ENCODE peak calls at places on chromosomes 3 and 15, in five cellular contexts. J, B, Q, Z and K are unnamed samples.

GRCh38 chr3:122092460-122093165 is 37.5 kb downstream of the CD86 start:
- DNase-seq in J (peak; percentile 41), B (no peak), Q (peak; percentile 61), Z (no peak), K (peak; percentile 27)

GRCh38 chr3:133377396-133377795 is 22.5 kb upstream of the BFSP2 start:
- DNase-seq in J (no peak), B (no peak), Q (peak; percentile 63), Z (no peak), K (peak; percentile 43)

GRCh38 chr3:43765417-43766030 is 74.8 kb downstream of the ABHD5 start:
- DNase-seq in J (no peak), B (no peak), Q (no peak), Z (no peak), K (peak; percentile 21)

GRCh38 chr3:100900671-100901070 is 92.5 kb downstream of the ABI3BP start:
- DNase-seq in J (no peak), B (no peak), Q (no peak), Z (no peak), K (no peak)

GRCh38 chr15:36527512-36528162 is 51.8 kb upstream of the CDIN1 start:
- DNase-seq in J (no peak), B (no peak), Q (no peak), Z (no peak), K (no peak)

GRCh38 chr15:30922469-30923311 is 19.0 kb downstream of the FAN1 start:
- DNase-seq in J (peak; percentile 83), B (peak; percentile 79), Q (peak; percentile 85), Z (peak; percentile 71), K (peak; percentile 2)

GRCh38 chr15:67146875-67147381 is 81.5 kb downstream of the SMAD3 start:
- DNase-seq in J (no peak), B (no peak), Q (peak; percentile 41), Z (no peak), K (peak; percentile 99)

GRCh38 chr15:70494861-70495571 is 268.3 kb downstream of the UACA start:
- DNase-seq in J (no peak), B (no peak), Q (peak; percentile 96), Z (no peak), K (peak; percentile 96)

GRCh38 chr3:139111392-139112229 is 66.9 kb upstream of the PRR23C start:
- DNase-seq in J (peak; percentile 73), B (peak; percentile 51), Q (peak; percentile 73), Z (peak; percentile 10), K (peak; percentile 54)

GRCh38 chr3:170753421-170754344 is 116.3 kb downstream of the RPL22L1 start:
- DNase-seq in J (no peak), B (no peak), Q (no peak), Z (no peak), K (peak; percentile 40)

GRCh38 chr15:22227411-22227810 is 147.1 kb downstream of the OR4M2 start:
- DNase-seq in J (no peak), B (no peak), Q (no peak), Z (no peak), K (no peak)

GRCh38 chr3:128383316-128384235 is 83.1 kb downstream of the DNAJB8 start:
- DNase-seq in J (no peak), B (no peak), Q (peak; percentile 54), Z (no peak), K (peak; percentile 65)

GRCh38 chr15:77720617-77721016 is 87.9 kb upstream of the LINGO1 start:
- DNase-seq in J (no peak), B (no peak), Q (no peak), Z (no peak), K (no peak)

GRCh38 chr15:65902373-65902772 is 33.1 kb downstream of the RAB11A start:
- DNase-seq in J (peak; percentile 81), B (no peak), Q (peak; percentile 95), Z (peak; percentile 13), K (peak; percentile 12)

GRCh38 chr3:69085543-69086132 is 901 bp downstream of the ARL6IP5 start:
- DNase-seq in J (no peak), B (no peak), Q (no peak), Z (no peak), K (peak; percentile 54)

GRCh38 chr15:67825880-67826716 is 789 bp downstream of the SKOR1 start:
- DNase-seq in J (peak; percentile 55), B (no peak), Q (no peak), Z (no peak), K (no peak)

GRCh38 chr3:23075478-23075877 is 127.6 kb upstream of the UBE2E2 start:
- DNase-seq in J (no peak), B (no peak), Q (no peak), Z (no peak), K (no peak)

GRCh38 chr3:196524527-196524926 is 9.4 kb upstream of the SMCO1 start:
- DNase-seq in J (no peak), B (no peak), Q (no peak), Z (no peak), K (no peak)

GRCh38 chr3:37608061-37608702 is 253.5 kb upstream of the CTDSPL start:
- DNase-seq in J (no peak), B (no peak), Q (no peak), Z (no peak), K (peak; percentile 6)

GRCh38 chr15:88866295-88866881 is 29.0 kb downstream of the HAPLN3 start:
- DNase-seq in J (no peak), B (no peak), Q (no peak), Z (no peak), K (no peak)

GRCh38 chr3:65597225-65597951 is 441.3 kb downstream of the MAGI1 start:
- DNase-seq in J (peak; percentile 93), B (peak; percentile 96), Q (no peak), Z (peak; percentile 88), K (no peak)

GRCh38 chr3:53046171-53047170 is 598 bp upstream of the SFMBT1 start:
- DNase-seq in J (peak; percentile 87), B (peak; percentile 52), Q (peak; percentile 43), Z (peak; percentile 66), K (peak; percentile 46)

GRCh38 chr3:51332156-51332555 is 52.9 kb upstream of the MANF start:
- DNase-seq in J (no peak), B (no peak), Q (no peak), Z (no peak), K (no peak)

GRCh38 chr15:65069179-65069578 is 1.4 kb upstream of the RASL12 start:
- DNase-seq in J (no peak), B (no peak), Q (no peak), Z (no peak), K (peak; percentile 99)

GRCh38 chr3:30241721-30242120 is 364.7 kb upstream of the TGFBR2 start:
- DNase-seq in J (no peak), B (no peak), Q (no peak), Z (no peak), K (peak; percentile 61)

GRCh38 chr3:143352031-143352623 is 232.6 kb downstream of the CHST2 start:
- DNase-seq in J (no peak), B (no peak), Q (no peak), Z (no peak), K (no peak)

GRCh38 chr3:46090161-46090591 is 62.9 kb upstream of the XCR1 start:
- DNase-seq in J (no peak), B (no peak), Q (peak; percentile 49), Z (no peak), K (peak; percentile 45)

GRCh38 chr3:39267631-39268553 is 11.9 kb downstream of the CX3CR1 start:
- DNase-seq in J (peak; percentile 14), B (no peak), Q (no peak), Z (no peak), K (no peak)

GRCh38 chr15:97978408-97979130 is 18.1 kb downstream of the ARRDC4 start:
- DNase-seq in J (no peak), B (no peak), Q (peak; percentile 60), Z (no peak), K (peak; percentile 5)

GRCh38 chr3:14534379-14535191 is 5.6 kb downstream of the GRIP2 start:
- DNase-seq in J (peak; percentile 85), B (peak; percentile 32), Q (no peak), Z (peak; percentile 64), K (no peak)

GRCh38 chr3:14531856-14532395 is 8.2 kb downstream of the GRIP2 start:
- DNase-seq in J (no peak), B (no peak), Q (no peak), Z (no peak), K (no peak)

GRCh38 chr3:14535616-14536015 is 4.5 kb downstream of the GRIP2 start:
- DNase-seq in J (no peak), B (no peak), Q (no peak), Z (no peak), K (no peak)

GRCh38 chr3:14533457-14533958 is 6.6 kb downstream of the GRIP2 start:
- DNase-seq in J (no peak), B (no peak), Q (no peak), Z (no peak), K (no peak)

GRCh38 chr3:14532691-14533456 is 7.3 kb downstream of the GRIP2 start:
- DNase-seq in J (peak; percentile 95), B (no peak), Q (no peak), Z (peak; percentile 77), K (no peak)
- H3K4me1 ChIP-seq in J (peaks cover 14% of the 10 kb centered on the region), B (peaks cover 11% of the 10 kb centered on the region), Q (no peaks in the 10 kb centered on the region), Z (peaks cover 8% of the 10 kb centered on the region), K (peaks cover 5% of the 10 kb centered on the region)

DNA sequence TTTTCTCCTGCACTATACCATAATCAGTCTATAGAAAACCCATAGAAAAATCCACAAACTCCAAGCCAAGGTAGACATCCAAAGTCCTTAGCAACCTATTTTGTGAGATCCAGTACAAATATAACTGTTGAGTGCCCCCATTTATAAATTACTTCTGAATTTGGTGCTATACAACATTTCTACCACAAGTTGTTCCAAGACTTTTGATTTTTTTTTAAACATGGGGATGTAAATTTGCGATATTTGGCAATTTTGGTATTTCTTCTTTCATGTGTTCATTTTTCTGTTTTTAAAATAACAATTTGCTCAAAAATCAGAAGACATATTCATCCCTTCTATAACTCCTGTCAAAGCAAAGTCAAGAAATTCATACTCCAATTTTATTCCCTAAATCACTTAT is 763.8 kb downstream of the ROBO1 start:
- DNase-seq in J (no peak), B (no peak), Q (no peak), Z (no peak), K (no peak)
- H2BK12ac ChIP-seq in J (no peak overlapping the region), B (no peak overlapping the region), Q (no peak overlapping the region), Z (no peak overlapping the region), K (no peak overlapping the region)

DNA sequence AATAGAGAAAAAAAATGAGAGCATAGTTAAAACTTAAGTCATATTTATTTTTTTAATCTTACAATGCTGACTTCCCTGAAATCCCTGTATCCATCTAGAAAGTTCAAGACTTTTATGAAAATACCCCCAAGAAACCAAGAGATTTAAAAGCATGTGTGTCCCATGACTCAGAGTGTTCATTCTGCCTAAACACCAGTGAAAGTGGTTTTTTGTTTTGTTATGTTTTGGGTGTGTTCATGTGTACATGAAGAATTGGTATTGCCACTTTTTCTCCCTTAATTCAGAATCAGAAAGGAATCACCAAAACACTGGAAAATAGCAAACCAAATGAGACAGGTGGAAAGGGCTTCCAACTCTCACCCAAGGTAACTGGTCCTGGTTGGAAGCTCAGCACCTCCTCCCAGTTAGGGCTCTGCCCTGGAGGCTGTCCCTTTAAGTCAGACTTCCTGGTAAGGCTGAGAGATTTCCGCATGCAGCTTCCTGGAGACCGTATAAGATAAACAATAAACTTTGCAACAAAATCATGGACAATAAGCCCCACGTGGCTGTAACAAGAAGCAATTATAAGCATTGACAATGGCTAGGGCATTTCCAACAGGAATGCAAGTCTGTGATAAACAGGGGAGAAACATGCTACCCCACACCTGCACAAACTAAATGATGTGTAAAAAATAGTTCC is 121.9 kb upstream of the ARHGEF3 start:
- DNase-seq in J (no peak), B (no peak), Q (peak; percentile 29), Z (no peak), K (peak; percentile 83)
- H3K4me1 ChIP-seq in J (no peaks in the 10 kb centered on the region), B (peaks cover 9% of the 10 kb centered on the region), Q (peaks cover 31% of the 10 kb centered on the region), Z (peaks cover 9% of the 10 kb centered on the region), K (peaks cover 1% of the 10 kb centered on the region)

DNA sequence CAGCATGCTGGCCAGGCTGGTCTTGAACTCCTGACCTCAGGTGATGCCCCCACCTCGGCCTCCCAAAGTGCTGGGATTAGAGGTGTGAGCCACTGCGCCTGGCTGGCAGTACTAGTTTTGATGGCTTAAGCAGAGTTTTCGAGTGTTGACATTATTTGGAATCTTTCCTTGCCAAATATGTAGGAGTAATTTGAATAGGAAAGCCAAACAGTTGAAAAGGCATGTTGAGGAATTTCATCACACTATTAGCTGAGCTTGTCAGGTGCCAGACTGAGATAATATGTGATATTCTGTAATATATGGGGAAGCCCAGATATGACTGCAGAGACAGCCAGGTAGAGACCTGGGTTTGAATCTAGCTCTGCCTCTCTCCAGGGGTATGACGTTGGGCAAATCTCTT is 109.3 kb downstream of the SV2B start:
- DNase-seq in J (no peak), B (no peak), Q (no peak), Z (no peak), K (no peak)
- H2BK12ac ChIP-seq in J (no peak overlapping the region), B (no peak overlapping the region), Q (no peak overlapping the region), Z (no peak overlapping the region), K (no peak overlapping the region)